ENCODE peak calls at places on chromosomes 11 and 22, in seven cellular contexts. E, M, F, D, A, R and H are unnamed samples.

GRCh38 chr11:45022294-45023064 is 71.8 kb upstream of the TP53I11 start:
- DNase-seq in E (no peak), A (no peak), R (no peak), M (no peak), D (peak), F (peak), H (no peak)

GRCh38 chr22:44400763-44401060 is 88.0 kb upstream of the SHISAL1 start:
- DNase-seq in E (no peak), D (no peak), R (no peak), M (no peak), A (no peak), F (no peak), H (no peak)

GRCh38 chr11:18312012-18312411 is 9.9 kb downstream of the HPS5 start:
- DNase-seq in R (no peak), A (no peak), D (peak), E (no peak), F (no peak), M (no peak), H (no peak)

GRCh38 chr11:118915941-118916841 is 9.5 kb downstream of the BCL9L start:
- DNase-seq in E (no peak), D (no peak), M (no peak), R (no peak), A (no peak), F (no peak), H (no peak)

GRCh38 chr22:29716814-29717213 is 3.0 kb upstream of the CABP7 start:
- DNase-seq in M (peak), D (peak), A (peak), R (no peak), E (peak), F (peak), H (no peak)

GRCh38 chr22:50583294-50583865 is 731 bp upstream of the CHKB start:
- DNase-seq in R (no peak), A (no peak), F (no peak), E (peak), M (no peak), D (no peak), H (no peak)

GRCh38 chr11:61505106-61505505 is 3.4 kb upstream of the LRRC10B start:
- DNase-seq in F (no peak), A (no peak), R (no peak), M (no peak), E (no peak), D (no peak), H (no peak)

GRCh38 chr11:94325681-94326080 is 21.3 kb downstream of the IZUMO1R start:
- DNase-seq in E (peak), M (no peak), D (peak), F (peak), A (no peak), R (no peak), H (no peak)

GRCh38 chr11:3894128-3894731 is 38.8 kb downstream of the STIM1 start:
- DNase-seq in E (no peak), R (no peak), F (peak), A (no peak), D (peak), M (no peak), H (no peak)

GRCh38 chr11:132114185-132114584 is 743.8 kb downstream of the NTM start:
- DNase-seq in A (no peak), M (no peak), R (peak), E (peak), F (peak), D (no peak), H (no peak)

GRCh38 chr11:35419713-35420333 is 465 bp upstream of the SLC1A2 start:
- DNase-seq in D (no peak), F (peak), E (peak), R (no peak), A (no peak), M (no peak), H (no peak)

GRCh38 chr11:64862914-64863313 is 15.5 kb downstream of the EHD1 start:
- DNase-seq in D (peak), M (no peak), A (no peak), R (no peak), F (no peak), E (no peak), H (no peak)

GRCh38 chr11:122069946-122070345 is 46.1 kb downstream of the BLID start:
- DNase-seq in E (peak), A (peak), D (peak), M (no peak), F (peak), R (peak), H (no peak)

GRCh38 chr11:117898059-117898458 is 21.6 kb upstream of the FXYD6 start:
- DNase-seq in D (no peak), R (no peak), F (no peak), A (no peak), M (no peak), E (no peak), H (no peak)

GRCh38 chr11:67285541-67286498 is 3.3 kb upstream of the ANKRD13D start:
- DNase-seq in F (no peak), D (no peak), M (no peak), A (no peak), R (no peak), E (no peak), H (no peak)

GRCh38 chr11:19246816-19247215 is 6.1 kb upstream of the E2F8 start:
- DNase-seq in D (no peak), F (no peak), M (no peak), A (no peak), R (no peak), E (no peak), H (no peak)

GRCh38 chr11:103648054-103648453 is 388.4 kb upstream of the DDI1 start:
- DNase-seq in E (no peak), F (no peak), A (no peak), R (no peak), D (no peak), M (no peak), H (no peak)

GRCh38 chr11:26847459-26847858 is 125.6 kb upstream of the SLC5A12 start:
- DNase-seq in E (no peak), D (peak), M (no peak), A (no peak), F (no peak), R (no peak), H (no peak)

GRCh38 chr11:58394195-58394594 is 12.5 kb downstream of the OR5B3 start:
- DNase-seq in F (no peak), E (no peak), D (peak), M (no peak), A (no peak), R (no peak), H (no peak)

GRCh38 chr11:120994460-120994859 is 29.4 kb upstream of the TBCEL start:
- DNase-seq in M (no peak), R (no peak), A (no peak), E (no peak), F (no peak), D (no peak), H (no peak)

GRCh38 chr11:77252555-77253270 is 48.8 kb downstream of the GDPD4 start:
- DNase-seq in A (no peak), E (no peak), D (no peak), M (peak), R (no peak), F (no peak), H (no peak)

GRCh38 chr11:77121876-77122575 is 6.0 kb upstream of the MYO7A start:
- DNase-seq in R (no peak), A (no peak), F (no peak), D (no peak), E (no peak), M (no peak), H (no peak)

GRCh38 chr11:64859542-64860414 is 15.3 kb upstream of the CDC42BPG start:
- DNase-seq in A (no peak), M (no peak), D (no peak), E (no peak), F (no peak), R (no peak), H (no peak)

GRCh38 chr11:75389276-75389605 is 10.1 kb upstream of the RPS3 start:
- DNase-seq in M (no peak), F (no peak), R (no peak), D (no peak), A (no peak), E (no peak), H (no peak)